ENCODE peak calls at places on chromosomes 12 and 14, in six cellular contexts. A, E, G, Q, J and Y are unnamed samples.

GRCh38 chr12:4701383-4701782 is 18.8 kb upstream of the GALNT8 start:
- DNase-seq in A (no peak), E (no peak), G (no peak), Q (no peak), J (no peak), Y (no peak)

GRCh38 chr14:70162353-70162752 is 26.4 kb downstream of the SLC8A3 start:
- DNase-seq in A (no peak), E (no peak), G (no peak), Q (no peak), J (no peak), Y (no peak)

GRCh38 chr14:102678394-102678793 is 85.9 kb downstream of the RCOR1 start:
- DNase-seq in A (no peak), E (no peak), G (no peak), Q (no peak), J (no peak), Y (no peak)

GRCh38 chr14:65356327-65356836 is 56.1 kb upstream of the FUT8 start:
- DNase-seq in A (peak; percentile 45), E (no peak), G (no peak), Q (peak; percentile 97), J (peak; percentile 39), Y (no peak)

GRCh38 chr12:47777741-47778558 is 4.9 kb downstream of the SLC48A1 start:
- DNase-seq in A (no peak), E (no peak), G (no peak), Q (no peak), J (no peak), Y (peak; percentile 94)

GRCh38 chr14:95044463-95045254 is 112.7 kb downstream of the DICER1 start:
- DNase-seq in A (no peak), E (no peak), G (no peak), Q (no peak), J (no peak), Y (no peak)

GRCh38 chr12:124754949-124755800 is 108.5 kb downstream of the SCARB1 start:
- DNase-seq in A (no peak), E (peak; percentile 62), G (peak; percentile 78), Q (no peak), J (no peak), Y (peak; percentile 98)

GRCh38 chr14:72495668-72496067 is 398.2 kb downstream of the DPF3 start:
- DNase-seq in A (peak; percentile 31), E (no peak), G (no peak), Q (no peak), J (no peak), Y (no peak)

GRCh38 chr12:6961695-6962284 is 8.7 kb downstream of the PHB2 start:
- DNase-seq in A (no peak), E (no peak), G (peak; percentile 71), Q (peak; percentile 82), J (peak; percentile 67), Y (no peak)